ENCODE peak calls at places on chromosomes 16 and 17, in eight cellular contexts. R is aorta; M is CD4-positive, alpha-beta T cell; U is adrenal gland; A is AG04450; V is stomach; Z is left ventricle myocardium inferior; P is right cardiac atrium. H is an unnamed sample.
A peak's percentile ranks its signal among the peaks of the same experiment; 100 is the strongest.

GRCh38 chr17:1025733-1026598 is 29.0 kb downstream of the TIMM22 start:
- DNase-seq in R (no peak), M (no peak), U (no peak), A (no peak), V (no peak), Z (no peak), P (no peak), H (no peak)

GRCh38 chr16:77897831-77898540 is 109.6 kb downstream of the VAT1L start:
- DNase-seq in R (no peak), M (no peak), U (no peak), A (no peak), V (no peak), Z (no peak), P (no peak), H (no peak)

GRCh38 chr16:89739383-89739782 is 18.0 kb downstream of the ZNF276 start:
- DNase-seq in R (no peak), M (no peak), U (no peak), A (no peak), V (no peak), Z (no peak), P (no peak), H (no peak)

GRCh38 chr16:57325458-57325857 is 33.1 kb upstream of the CCL22 start:
- DNase-seq in R (no peak), M (no peak), U (no peak), A (no peak), V (no peak), Z (no peak), P (no peak), H (no peak)

GRCh38 chr17:58667934-58668597 is 23.8 kb downstream of the TEX14 start:
- DNase-seq in R (no peak), M (no peak), U (no peak), A (no peak), V (no peak), Z (no peak), P (no peak), H (no peak)

GRCh38 chr17:4407851-4408250 is 25.9 kb upstream of the SPNS3 start:
- DNase-seq in R (no peak), M (no peak), U (no peak), A (no peak), V (peak; percentile 58), Z (no peak), P (no peak), H (no peak)

GRCh38 chr17:28610372-28610771 is 3.6 kb downstream of the RSKR start:
- DNase-seq in R (no peak), M (no peak), U (no peak), A (no peak), V (no peak), Z (no peak), P (no peak), H (no peak)

GRCh38 chr16:75102595-75102994 is 14.0 kb downstream of the LDHD start:
- DNase-seq in R (no peak), M (no peak), U (no peak), A (no peak), V (no peak), Z (no peak), P (no peak), H (no peak)

GRCh38 chr16:17469011-17469741 is 1.6 kb downstream of the XYLT1 start:
- DNase-seq in R (no peak), M (no peak), U (peak; percentile 35), A (peak; percentile 30), V (no peak), Z (no peak), P (no peak), H (no peak)

GRCh38 chr16:56257666-56258359 is 66.5 kb downstream of the GNAO1 start:
- DNase-seq in R (no peak), M (no peak), U (peak; percentile 17), A (no peak), V (no peak), Z (no peak), P (no peak), H (no peak)

GRCh38 chr17:80603380-80603779 is 58.7 kb downstream of the RPTOR start:
- DNase-seq in R (no peak), M (no peak), U (no peak), A (no peak), V (no peak), Z (no peak), P (no peak), H (no peak)

GRCh38 chr17:19335951-19336631 is 26.4 kb downstream of the B9D1 start:
- DNase-seq in R (peak; percentile 64), M (no peak), U (no peak), A (no peak), V (no peak), Z (no peak), P (no peak), H (no peak)

GRCh38 chr16:52424591-52424990 is 122.4 kb downstream of the TOX3 start:
- DNase-seq in R (no peak), M (no peak), U (no peak), A (no peak), V (no peak), Z (no peak), P (no peak), H (no peak)

GRCh38 chr17:6420173-6420641 is 14.7 kb downstream of the AIPL1 start:
- DNase-seq in R (no peak), M (peak; percentile 14), U (no peak), A (no peak), V (no peak), Z (no peak), P (no peak), H (no peak)

GRCh38 chr17:10119203-10120112 is 78.9 kb downstream of the GAS7 start:
- DNase-seq in R (no peak), M (no peak), U (no peak), A (no peak), V (peak; percentile 49), Z (peak; percentile 54), P (peak; percentile 79), H (no peak)

GRCh38 chr17:21823130-21823529 is 130.8 kb downstream of the KCNJ18 start:
- DNase-seq in R (no peak), M (no peak), U (no peak), A (no peak), V (no peak), Z (no peak), P (no peak), H (no peak)
- H3K9me3 ChIP-seq in R (no peaks in the 10 kb centered on the region), M (no peaks in the 10 kb centered on the region), U (no peaks in the 10 kb centered on the region), A (peaks cover 6% of the 10 kb centered on the region), V (no peaks in the 10 kb centered on the region), Z (peaks cover 4% of the 10 kb centered on the region), P (peaks cover 2% of the 10 kb centered on the region), H (no peaks in the 10 kb centered on the region)

DNA sequence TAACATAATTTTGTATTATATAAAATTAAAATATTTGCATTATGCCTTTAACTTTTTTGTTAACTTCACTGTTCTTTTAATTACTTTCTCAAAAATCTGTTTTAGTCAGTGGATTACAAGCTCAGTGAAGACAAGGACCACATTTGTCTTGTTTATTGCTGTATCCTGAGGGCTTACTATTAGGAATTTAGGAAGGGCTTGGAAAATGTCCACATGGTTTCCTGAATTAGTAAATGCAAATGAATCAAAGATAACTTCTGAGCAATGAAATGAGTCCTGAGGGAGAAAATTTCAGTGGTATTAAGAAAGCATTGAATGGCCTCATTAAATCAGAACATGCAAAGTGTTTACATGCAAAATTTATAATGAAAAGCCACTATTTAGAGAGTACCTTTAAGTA is 1293.2 kb upstream of the GOT2 start:
- DNase-seq in R (no peak), M (no peak), U (no peak), A (no peak), V (no peak), Z (no peak), P (no peak), H (no peak)
- H3K9me3 ChIP-seq in R (no peaks in the 10 kb centered on the region), M (no peaks in the 10 kb centered on the region), U (no peaks in the 10 kb centered on the region), A (no peaks in the 10 kb centered on the region), V (no peaks in the 10 kb centered on the region), Z (peaks cover 5% of the 10 kb centered on the region), P (no peaks in the 10 kb centered on the region), H (no peaks in the 10 kb centered on the region)

GRCh38 chr17:21592774-21593173 is 99.5 kb upstream of the KCNJ18 start:
- DNase-seq in R (no peak), M (no peak), U (no peak), A (no peak), V (no peak), Z (no peak), P (peak; percentile 50), H (no peak)

GRCh38 chr17:21595086-21595485 is 97.2 kb upstream of the KCNJ18 start:
- DNase-seq in R (no peak), M (no peak), U (no peak), A (no peak), V (no peak), Z (no peak), P (no peak), H (no peak)
- H3K9me3 ChIP-seq in R (no peaks in the 10 kb centered on the region), M (no peaks in the 10 kb centered on the region), U (no peaks in the 10 kb centered on the region), A (peaks cover 18% of the 10 kb centered on the region), V (no peaks in the 10 kb centered on the region), Z (no peaks in the 10 kb centered on the region), P (no peaks in the 10 kb centered on the region), H (no peaks in the 10 kb centered on the region)

GRCh38 chr16:80123189-80123588 is 417.6 kb upstream of the DYNLRB2 start:
- DNase-seq in R (no peak), M (no peak), U (no peak), A (no peak), V (no peak), Z (no peak), P (no peak), H (no peak)
- H3K9me3 ChIP-seq in R (no peaks in the 10 kb centered on the region), M (no peaks in the 10 kb centered on the region), U (no peaks in the 10 kb centered on the region), A (no peaks in the 10 kb centered on the region), V (no peaks in the 10 kb centered on the region), Z (no peaks in the 10 kb centered on the region), P (no peaks in the 10 kb centered on the region), H (no peaks in the 10 kb centered on the region)

GRCh38 chr17:82947051-82947991 is 107.5 kb upstream of the ZNF750 start:
- DNase-seq in R (peak; percentile 60), M (no peak), U (peak; percentile 3), A (no peak), V (no peak), Z (peak; percentile 8), P (peak; percentile 39), H (no peak)
- H3K9me3 ChIP-seq in R (peaks cover 6% of the 10 kb centered on the region), M (peaks cover 31% of the 10 kb centered on the region), U (no peaks in the 10 kb centered on the region), A (peaks cover 64% of the 10 kb centered on the region), V (peaks cover 10% of the 10 kb centered on the region), Z (peaks cover 48% of the 10 kb centered on the region), P (peaks cover 3% of the 10 kb centered on the region), H (peaks cover 11% of the 10 kb centered on the region)

H was measured in T-helper 17 cell.